ENCODE peak calls at places on chromosomes 6 and 20, in four cellular contexts. S, O, Z and H are unnamed samples.

GRCh38 chr20:44217342-44218092 is 6.9 kb upstream of the OSER1 start:
- DNase-seq in S (peak; percentile 82), O (no peak), Z (peak; percentile 85), H (peak; percentile 69)

GRCh38 chr6:129120856-129121255 is 237.9 kb downstream of the LAMA2 start:
- DNase-seq in S (no peak), O (no peak), Z (no peak), H (no peak)

GRCh38 chr6:97850458-97851218 is 567.6 kb upstream of the MMS22L start:
- DNase-seq in S (no peak), O (no peak), Z (no peak), H (no peak)

GRCh38 chr6:49775043-49775442 is 12.0 kb downstream of the PGK2 start:
- DNase-seq in S (no peak), O (no peak), Z (no peak), H (no peak)

GRCh38 chr6:157228421-157229218 is 94.7 kb downstream of the TMEM242 start:
- DNase-seq in S (no peak), O (no peak), Z (peak; percentile 58), H (no peak)

GRCh38 chr6:74087898-74088297 is 391.9 kb downstream of the CD109 start:
- DNase-seq in S (no peak), O (no peak), Z (no peak), H (no peak)

GRCh38 chr6:73854998-73855718 is 159.2 kb downstream of the CD109 start:
- DNase-seq in S (peak; percentile 46), O (no peak), Z (peak; percentile 71), H (peak; percentile 1)

GRCh38 chr20:61529354-61529753 is 277.3 kb downstream of the CDH4 start:
- DNase-seq in S (no peak), O (no peak), Z (no peak), H (no peak)

GRCh38 chr20:7770578-7770977 is 169.7 kb downstream of the HAO1 start:
- DNase-seq in S (no peak), O (peak; percentile 65), Z (no peak), H (no peak)

GRCh38 chr20:45402946-45403345 is 5.1 kb upstream of the DBNDD2 start:
- DNase-seq in S (no peak), O (no peak), Z (no peak), H (no peak)

GRCh38 chr20:24651171-24651972 is 181.9 kb downstream of the SYNDIG1 start:
- DNase-seq in S (no peak), O (no peak), Z (no peak), H (peak; percentile 81)

GRCh38 chr20:4491643-4492042 is 230.1 kb upstream of the PRND start:
- DNase-seq in S (no peak), O (no peak), Z (no peak), H (no peak)

GRCh38 chr6:17851720-17852161 is 135.7 kb downstream of the KIF13A start:
- DNase-seq in S (no peak), O (no peak), Z (no peak), H (no peak)

GRCh38 chr20:43937586-43937985 is 22.9 kb downstream of the TOX2 start:
- DNase-seq in S (no peak), O (no peak), Z (no peak), H (no peak)

GRCh38 chr20:58636396-58636982 is 14.6 kb upstream of the STX16 start:
- DNase-seq in S (no peak), O (no peak), Z (no peak), H (no peak)

DNA sequence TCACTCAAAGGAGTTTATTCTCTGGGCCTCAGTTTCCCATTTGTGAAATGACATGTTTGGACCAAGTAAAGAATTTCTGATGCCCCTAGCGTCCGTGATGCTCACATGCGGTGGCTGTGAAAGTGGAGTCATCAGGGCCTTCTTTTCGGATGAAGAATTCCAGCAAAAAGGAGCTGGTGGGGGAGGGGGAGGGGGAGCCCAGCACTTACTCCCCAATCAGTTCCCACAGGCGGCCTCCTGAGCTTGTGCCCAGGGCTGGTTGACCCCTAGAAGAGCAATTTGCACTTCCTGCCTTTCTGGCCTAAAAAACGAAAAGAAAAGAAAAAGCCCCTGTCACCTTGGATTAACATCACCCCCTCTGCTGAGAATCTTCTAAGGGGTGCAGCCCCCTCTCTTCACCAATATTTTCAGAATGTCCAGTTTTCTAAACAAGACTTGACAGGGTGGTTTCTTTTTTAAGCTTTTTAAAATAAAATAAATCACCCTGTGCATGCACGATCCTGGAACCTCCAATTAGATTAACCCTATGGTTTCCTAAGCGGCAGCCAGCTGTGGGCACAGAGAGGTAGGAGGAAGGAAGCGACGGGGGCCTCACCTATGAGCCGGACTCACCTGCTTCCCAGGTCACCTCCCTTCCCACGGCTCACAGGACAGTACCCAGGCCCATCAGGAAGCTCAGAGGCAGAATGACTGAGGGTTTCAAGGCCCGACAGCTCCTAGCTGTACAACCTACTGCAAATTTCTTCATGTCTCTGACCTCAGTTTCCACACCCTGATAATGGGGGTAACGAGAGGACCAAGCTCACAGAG is 10.4 kb upstream of the TGM2 start:
- DNase-seq in S (no peak), O (no peak), Z (no peak), H (no peak)
- TF ChIP-seq JUNB in S (no peak), O (no peak), Z (no peak), H (no peak)

GRCh38 chr20:35981969-35982368 is 13.6 kb downstream of the CNBD2 start:
- DNase-seq in S (no peak), O (no peak), Z (no peak), H (no peak)

GRCh38 chr20:35976012-35976411 is 7.6 kb downstream of the CNBD2 start:
- DNase-seq in S (no peak), O (no peak), Z (no peak), H (no peak)

GRCh38 chr20:35984382-35984781 is 16.0 kb downstream of the CNBD2 start:
- DNase-seq in S (no peak), O (no peak), Z (no peak), H (no peak)

GRCh38 chr20:35978041-35978513 is 9.7 kb downstream of the CNBD2 start:
- DNase-seq in S (no peak), O (no peak), Z (peak; percentile 30), H (no peak)

DNA sequence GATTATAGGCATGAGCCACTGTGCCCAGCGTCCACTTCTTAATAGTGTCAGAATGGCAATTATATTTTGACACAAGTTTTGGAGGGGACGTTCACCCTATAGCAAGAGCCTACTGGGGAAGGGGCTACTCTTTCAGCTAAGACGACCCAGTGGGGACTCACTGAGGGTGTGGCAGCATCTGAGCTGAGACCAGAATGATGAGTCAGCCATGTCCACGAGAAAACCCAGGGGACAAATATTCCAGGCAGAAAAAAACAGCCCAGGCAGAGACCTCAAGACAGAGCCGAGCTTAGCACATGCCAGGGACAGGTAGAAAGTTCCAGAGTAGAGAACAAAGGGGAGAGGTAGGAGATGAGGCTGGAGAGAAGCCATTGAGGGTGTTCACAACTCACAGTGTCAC is 11.1 kb downstream of the CNBD2 start:
- DNase-seq in S (no peak), O (no peak), Z (no peak), H (no peak)
- TF ChIP-seq EP300 in S (no peak), O (no peak), Z (no peak), H (no peak)

GRCh38 chr6:34346175-34347119 is 46.0 kb downstream of the NUDT3 start:
- DNase-seq in S (no peak), O (peak; percentile 52), Z (no peak), H (no peak)
- TF ChIP-seq JUNB in S (no peak), O (no peak), Z (no peak), H (no peak)

GRCh38 chr6:130500693-130501092 is 134.9 kb downstream of the TMEM200A start:
- DNase-seq in S (no peak), O (no peak), Z (no peak), H (no peak)
- TF ChIP-seq EP300 in S (no peak), O (no peak), Z (no peak), H (no peak)

GRCh38 chr20:63443606-63444395 is 28.7 kb downstream of the KCNQ2 start:
- DNase-seq in S (no peak), O (no peak), Z (no peak), H (no peak)
- TF ChIP-seq JUNB in S (no peak), O (no peak), Z (no peak), H (no peak)

GRCh38 chr6:113696960-113697359 is 160.2 kb upstream of the MARCKS start:
- DNase-seq in S (no peak), O (no peak), Z (no peak), H (no peak)
- TF ChIP-seq EP300 in S (no peak), O (no peak), Z (no peak), H (no peak)

GRCh38 chr6:56370127-56370540 is 122.8 kb upstream of the COL21A1 start:
- DNase-seq in S (peak; percentile 87), O (no peak), Z (peak; percentile 34), H (peak; percentile 64)
- TF ChIP-seq JUNB in S (no peak), O (no peak), Z (no peak), H (no peak)